ENCODE peak calls at places on chromosomes 2 and 18, in ten cellular contexts. One of them, this sample, is unnamed.

GRCh38 chr2:219881851-219882250 is 254.4 kb downstream of the SLC4A3 start:
- DNase-seq in PC-9: no peak
- DNase-seq in GM04503: no peak
- DNase-seq in endodermal cell: no peak
- DNase-seq in stimulated activated CD8-positive, alpha-beta memory T cell treated with anti-CD3 and anti-CD28 coated beads, Interleukin-4, amount 100 ng/mL, for 48 hours: no peak
- DNase-seq in mammary epithelial cell: no peak
- DNase-seq in NCI-H1417: no peak
- DNase-seq in A673: peak
- DNase-seq in upper lobe of right lung: no peak
- DNase-seq in activated CD4-positive, CD25-positive, alpha-beta regulatory T cell treated with anti-CD3 and anti-CD28 coated beads, Interleukin-2, amount 50 U/mL, for 72 hours: no peak
- DNase-seq in this sample: no peak

GRCh38 chr2:126482582-126483464 is 173.1 kb upstream of the GYPC start:
- DNase-seq in PC-9: no peak
- DNase-seq in GM04503: no peak
- DNase-seq in endodermal cell: peak
- DNase-seq in stimulated activated CD8-positive, alpha-beta memory T cell treated with anti-CD3 and anti-CD28 coated beads, Interleukin-4, amount 100 ng/mL, for 48 hours: no peak
- DNase-seq in mammary epithelial cell: no peak
- DNase-seq in NCI-H1417: peak
- DNase-seq in A673: peak
- DNase-seq in upper lobe of right lung: no peak
- DNase-seq in activated CD4-positive, CD25-positive, alpha-beta regulatory T cell treated with anti-CD3 and anti-CD28 coated beads, Interleukin-2, amount 50 U/mL, for 72 hours: no peak
- DNase-seq in this sample: no peak

GRCh38 chr2:54899576-54900200 is 150.6 kb downstream of the RTN4 start:
- DNase-seq in PC-9: peak
- DNase-seq in GM04503: peak
- DNase-seq in endodermal cell: no peak
- DNase-seq in stimulated activated CD8-positive, alpha-beta memory T cell treated with anti-CD3 and anti-CD28 coated beads, Interleukin-4, amount 100 ng/mL, for 48 hours: no peak
- DNase-seq in mammary epithelial cell: peak
- DNase-seq in NCI-H1417: peak
- DNase-seq in A673: peak
- DNase-seq in upper lobe of right lung: no peak
- DNase-seq in activated CD4-positive, CD25-positive, alpha-beta regulatory T cell treated with anti-CD3 and anti-CD28 coated beads, Interleukin-2, amount 50 U/mL, for 72 hours: no peak
- DNase-seq in this sample: no peak

GRCh38 chr2:191115391-191115790 is 35.4 kb downstream of the STAT4 start:
- DNase-seq in PC-9: no peak
- DNase-seq in GM04503: no peak
- DNase-seq in endodermal cell: no peak
- DNase-seq in stimulated activated CD8-positive, alpha-beta memory T cell treated with anti-CD3 and anti-CD28 coated beads, Interleukin-4, amount 100 ng/mL, for 48 hours: peak
- DNase-seq in mammary epithelial cell: peak
- DNase-seq in NCI-H1417: no peak
- DNase-seq in A673: no peak
- DNase-seq in upper lobe of right lung: no peak
- DNase-seq in activated CD4-positive, CD25-positive, alpha-beta regulatory T cell treated with anti-CD3 and anti-CD28 coated beads, Interleukin-2, amount 50 U/mL, for 72 hours: no peak
- DNase-seq in this sample: no peak

GRCh38 chr2:215356948-215357461 is 45.1 kb downstream of the ATIC start:
- DNase-seq in PC-9: no peak
- DNase-seq in GM04503: no peak
- DNase-seq in endodermal cell: no peak
- DNase-seq in stimulated activated CD8-positive, alpha-beta memory T cell treated with anti-CD3 and anti-CD28 coated beads, Interleukin-4, amount 100 ng/mL, for 48 hours: no peak
- DNase-seq in mammary epithelial cell: peak
- DNase-seq in NCI-H1417: no peak
- DNase-seq in A673: no peak
- DNase-seq in upper lobe of right lung: no peak
- DNase-seq in activated CD4-positive, CD25-positive, alpha-beta regulatory T cell treated with anti-CD3 and anti-CD28 coated beads, Interleukin-2, amount 50 U/mL, for 72 hours: no peak
- DNase-seq in this sample: no peak

GRCh38 chr2:44546469-44547127 is 184.9 kb downstream of the CAMKMT start:
- DNase-seq in PC-9: no peak
- DNase-seq in GM04503: no peak
- DNase-seq in endodermal cell: no peak
- DNase-seq in stimulated activated CD8-positive, alpha-beta memory T cell treated with anti-CD3 and anti-CD28 coated beads, Interleukin-4, amount 100 ng/mL, for 48 hours: no peak
- DNase-seq in mammary epithelial cell: no peak
- DNase-seq in NCI-H1417: peak
- DNase-seq in A673: no peak
- DNase-seq in upper lobe of right lung: no peak
- DNase-seq in activated CD4-positive, CD25-positive, alpha-beta regulatory T cell treated with anti-CD3 and anti-CD28 coated beads, Interleukin-2, amount 50 U/mL, for 72 hours: no peak
- DNase-seq in this sample: no peak

GRCh38 chr2:69514406-69514805 is 77.2 kb upstream of the NFU1 start:
- DNase-seq in PC-9: no peak
- DNase-seq in GM04503: no peak
- DNase-seq in endodermal cell: peak
- DNase-seq in stimulated activated CD8-positive, alpha-beta memory T cell treated with anti-CD3 and anti-CD28 coated beads, Interleukin-4, amount 100 ng/mL, for 48 hours: no peak
- DNase-seq in mammary epithelial cell: no peak
- DNase-seq in NCI-H1417: no peak
- DNase-seq in A673: peak
- DNase-seq in upper lobe of right lung: no peak
- DNase-seq in activated CD4-positive, CD25-positive, alpha-beta regulatory T cell treated with anti-CD3 and anti-CD28 coated beads, Interleukin-2, amount 50 U/mL, for 72 hours: no peak
- DNase-seq in this sample: no peak

GRCh38 chr2:189555243-189555642 is 25.3 kb downstream of the SLC40A1 start:
- DNase-seq in PC-9: peak
- DNase-seq in GM04503: no peak
- DNase-seq in endodermal cell: no peak
- DNase-seq in stimulated activated CD8-positive, alpha-beta memory T cell treated with anti-CD3 and anti-CD28 coated beads, Interleukin-4, amount 100 ng/mL, for 48 hours: no peak
- DNase-seq in mammary epithelial cell: peak
- DNase-seq in NCI-H1417: no peak
- DNase-seq in A673: no peak
- DNase-seq in upper lobe of right lung: no peak
- DNase-seq in activated CD4-positive, CD25-positive, alpha-beta regulatory T cell treated with anti-CD3 and anti-CD28 coated beads, Interleukin-2, amount 50 U/mL, for 72 hours: no peak
- DNase-seq in this sample: no peak

GRCh38 chr18:9615973-9616559 is 1.7 kb upstream of the PPP4R1 start:
- DNase-seq in PC-9: peak
- DNase-seq in GM04503: no peak
- DNase-seq in endodermal cell: no peak
- DNase-seq in stimulated activated CD8-positive, alpha-beta memory T cell treated with anti-CD3 and anti-CD28 coated beads, Interleukin-4, amount 100 ng/mL, for 48 hours: no peak
- DNase-seq in mammary epithelial cell: peak
- DNase-seq in NCI-H1417: no peak
- DNase-seq in A673: no peak
- DNase-seq in upper lobe of right lung: no peak
- DNase-seq in activated CD4-positive, CD25-positive, alpha-beta regulatory T cell treated with anti-CD3 and anti-CD28 coated beads, Interleukin-2, amount 50 U/mL, for 72 hours: no peak
- DNase-seq in this sample: no peak

GRCh38 chr18:75364512-75364911 is 63.0 kb downstream of the SMIM21 start:
- DNase-seq in PC-9: no peak
- DNase-seq in GM04503: no peak
- DNase-seq in endodermal cell: no peak
- DNase-seq in stimulated activated CD8-positive, alpha-beta memory T cell treated with anti-CD3 and anti-CD28 coated beads, Interleukin-4, amount 100 ng/mL, for 48 hours: no peak
- DNase-seq in mammary epithelial cell: no peak
- DNase-seq in NCI-H1417: peak
- DNase-seq in A673: no peak
- DNase-seq in upper lobe of right lung: no peak
- DNase-seq in activated CD4-positive, CD25-positive, alpha-beta regulatory T cell treated with anti-CD3 and anti-CD28 coated beads, Interleukin-2, amount 50 U/mL, for 72 hours: no peak
- DNase-seq in this sample: no peak

GRCh38 chr2:53018830-53019425 is 748.7 kb upstream of the CHAC2 start:
- DNase-seq in PC-9: no peak
- DNase-seq in GM04503: no peak
- DNase-seq in endodermal cell: no peak
- DNase-seq in stimulated activated CD8-positive, alpha-beta memory T cell treated with anti-CD3 and anti-CD28 coated beads, Interleukin-4, amount 100 ng/mL, for 48 hours: no peak
- DNase-seq in mammary epithelial cell: no peak
- DNase-seq in NCI-H1417: peak
- DNase-seq in A673: peak
- DNase-seq in upper lobe of right lung: no peak
- DNase-seq in activated CD4-positive, CD25-positive, alpha-beta regulatory T cell treated with anti-CD3 and anti-CD28 coated beads, Interleukin-2, amount 50 U/mL, for 72 hours: no peak
- DNase-seq in this sample: no peak

GRCh38 chr2:147925886-147926285 is 81.1 kb downstream of the ACVR2A start:
- DNase-seq in PC-9: no peak
- DNase-seq in GM04503: no peak
- DNase-seq in endodermal cell: no peak
- DNase-seq in stimulated activated CD8-positive, alpha-beta memory T cell treated with anti-CD3 and anti-CD28 coated beads, Interleukin-4, amount 100 ng/mL, for 48 hours: no peak
- DNase-seq in mammary epithelial cell: no peak
- DNase-seq in NCI-H1417: no peak
- DNase-seq in A673: peak
- DNase-seq in upper lobe of right lung: no peak
- DNase-seq in activated CD4-positive, CD25-positive, alpha-beta regulatory T cell treated with anti-CD3 and anti-CD28 coated beads, Interleukin-2, amount 50 U/mL, for 72 hours: no peak
- DNase-seq in this sample: no peak

GRCh38 chr2:28745225-28745624 is 6.4 kb upstream of the PPP1CB start:
- DNase-seq in PC-9: no peak
- DNase-seq in GM04503: no peak
- DNase-seq in endodermal cell: no peak
- DNase-seq in stimulated activated CD8-positive, alpha-beta memory T cell treated with anti-CD3 and anti-CD28 coated beads, Interleukin-4, amount 100 ng/mL, for 48 hours: no peak
- DNase-seq in mammary epithelial cell: no peak
- DNase-seq in NCI-H1417: no peak
- DNase-seq in A673: no peak
- DNase-seq in upper lobe of right lung: no peak
- DNase-seq in activated CD4-positive, CD25-positive, alpha-beta regulatory T cell treated with anti-CD3 and anti-CD28 coated beads, Interleukin-2, amount 50 U/mL, for 72 hours: no peak
- DNase-seq in this sample: no peak

GRCh38 chr2:144944506-144945230 is 424.7 kb upstream of the ZEB2 start:
- DNase-seq in PC-9: no peak
- DNase-seq in GM04503: no peak
- DNase-seq in endodermal cell: no peak
- DNase-seq in stimulated activated CD8-positive, alpha-beta memory T cell treated with anti-CD3 and anti-CD28 coated beads, Interleukin-4, amount 100 ng/mL, for 48 hours: no peak
- DNase-seq in mammary epithelial cell: peak
- DNase-seq in NCI-H1417: peak
- DNase-seq in A673: no peak
- DNase-seq in upper lobe of right lung: no peak
- DNase-seq in activated CD4-positive, CD25-positive, alpha-beta regulatory T cell treated with anti-CD3 and anti-CD28 coated beads, Interleukin-2, amount 50 U/mL, for 72 hours: no peak
- DNase-seq in this sample: no peak

GRCh38 chr18:13501896-13502295 is 224.5 kb downstream of the FAM210A start:
- DNase-seq in PC-9: no peak
- DNase-seq in GM04503: no peak
- DNase-seq in endodermal cell: no peak
- DNase-seq in stimulated activated CD8-positive, alpha-beta memory T cell treated with anti-CD3 and anti-CD28 coated beads, Interleukin-4, amount 100 ng/mL, for 48 hours: peak
- DNase-seq in mammary epithelial cell: no peak
- DNase-seq in NCI-H1417: peak
- DNase-seq in A673: no peak
- DNase-seq in upper lobe of right lung: no peak
- DNase-seq in activated CD4-positive, CD25-positive, alpha-beta regulatory T cell treated with anti-CD3 and anti-CD28 coated beads, Interleukin-2, amount 50 U/mL, for 72 hours: no peak
- DNase-seq in this sample: no peak

GRCh38 chr2:20223345-20224190 is 1.4 kb downstream of the SDC1 start:
- DNase-seq in PC-9: peak
- DNase-seq in GM04503: no peak
- DNase-seq in endodermal cell: peak
- DNase-seq in stimulated activated CD8-positive, alpha-beta memory T cell treated with anti-CD3 and anti-CD28 coated beads, Interleukin-4, amount 100 ng/mL, for 48 hours: peak
- DNase-seq in mammary epithelial cell: no peak
- DNase-seq in NCI-H1417: peak
- DNase-seq in A673: peak
- DNase-seq in upper lobe of right lung: peak
- DNase-seq in activated CD4-positive, CD25-positive, alpha-beta regulatory T cell treated with anti-CD3 and anti-CD28 coated beads, Interleukin-2, amount 50 U/mL, for 72 hours: no peak
- DNase-seq in this sample: no peak

GRCh38 chr2:10897956-10898355 is 13.8 kb upstream of the KCNF1 start:
- DNase-seq in PC-9: peak
- DNase-seq in GM04503: no peak
- DNase-seq in endodermal cell: no peak
- DNase-seq in stimulated activated CD8-positive, alpha-beta memory T cell treated with anti-CD3 and anti-CD28 coated beads, Interleukin-4, amount 100 ng/mL, for 48 hours: no peak
- DNase-seq in mammary epithelial cell: no peak
- DNase-seq in NCI-H1417: no peak
- DNase-seq in A673: no peak
- DNase-seq in upper lobe of right lung: no peak
- DNase-seq in activated CD4-positive, CD25-positive, alpha-beta regulatory T cell treated with anti-CD3 and anti-CD28 coated beads, Interleukin-2, amount 50 U/mL, for 72 hours: no peak
- DNase-seq in this sample: no peak

GRCh38 chr2:120669121-120669952 is 66.3 kb upstream of the GLI2 start:
- DNase-seq in PC-9: peak
- DNase-seq in GM04503: no peak
- DNase-seq in endodermal cell: peak
- DNase-seq in stimulated activated CD8-positive, alpha-beta memory T cell treated with anti-CD3 and anti-CD28 coated beads, Interleukin-4, amount 100 ng/mL, for 48 hours: peak
- DNase-seq in mammary epithelial cell: no peak
- DNase-seq in NCI-H1417: peak
- DNase-seq in A673: peak
- DNase-seq in upper lobe of right lung: no peak
- DNase-seq in activated CD4-positive, CD25-positive, alpha-beta regulatory T cell treated with anti-CD3 and anti-CD28 coated beads, Interleukin-2, amount 50 U/mL, for 72 hours: no peak
- DNase-seq in this sample: no peak

GRCh38 chr18:2916184-2916583 is 69.4 kb downstream of the EMILIN2 start:
- DNase-seq in PC-9: no peak
- DNase-seq in GM04503: no peak
- DNase-seq in endodermal cell: peak
- DNase-seq in stimulated activated CD8-positive, alpha-beta memory T cell treated with anti-CD3 and anti-CD28 coated beads, Interleukin-4, amount 100 ng/mL, for 48 hours: peak
- DNase-seq in mammary epithelial cell: no peak
- DNase-seq in NCI-H1417: no peak
- DNase-seq in A673: no peak
- DNase-seq in upper lobe of right lung: no peak
- DNase-seq in activated CD4-positive, CD25-positive, alpha-beta regulatory T cell treated with anti-CD3 and anti-CD28 coated beads, Interleukin-2, amount 50 U/mL, for 72 hours: no peak
- DNase-seq in this sample: no peak

GRCh38 chr2:12217206-12217605 is 470.8 kb downstream of the LPIN1 start:
- DNase-seq in PC-9: no peak
- DNase-seq in GM04503: no peak
- DNase-seq in endodermal cell: no peak
- DNase-seq in stimulated activated CD8-positive, alpha-beta memory T cell treated with anti-CD3 and anti-CD28 coated beads, Interleukin-4, amount 100 ng/mL, for 48 hours: no peak
- DNase-seq in mammary epithelial cell: no peak
- DNase-seq in NCI-H1417: no peak
- DNase-seq in A673: no peak
- DNase-seq in upper lobe of right lung: no peak
- DNase-seq in activated CD4-positive, CD25-positive, alpha-beta regulatory T cell treated with anti-CD3 and anti-CD28 coated beads, Interleukin-2, amount 50 U/mL, for 72 hours: no peak
- DNase-seq in this sample: no peak

GRCh38 chr18:45081579-45082181 is 401.0 kb downstream of the SETBP1 start:
- DNase-seq in PC-9: no peak
- DNase-seq in GM04503: no peak
- DNase-seq in endodermal cell: no peak
- DNase-seq in stimulated activated CD8-positive, alpha-beta memory T cell treated with anti-CD3 and anti-CD28 coated beads, Interleukin-4, amount 100 ng/mL, for 48 hours: no peak
- DNase-seq in mammary epithelial cell: peak
- DNase-seq in NCI-H1417: peak
- DNase-seq in A673: no peak
- DNase-seq in upper lobe of right lung: no peak
- DNase-seq in activated CD4-positive, CD25-positive, alpha-beta regulatory T cell treated with anti-CD3 and anti-CD28 coated beads, Interleukin-2, amount 50 U/mL, for 72 hours: no peak
- DNase-seq in this sample: no peak

GRCh38 chr2:157893611-157894010 is 17.5 kb upstream of the ACVR1 start:
- DNase-seq in PC-9: no peak
- DNase-seq in GM04503: no peak
- DNase-seq in endodermal cell: no peak
- DNase-seq in stimulated activated CD8-positive, alpha-beta memory T cell treated with anti-CD3 and anti-CD28 coated beads, Interleukin-4, amount 100 ng/mL, for 48 hours: no peak
- DNase-seq in mammary epithelial cell: no peak
- DNase-seq in NCI-H1417: peak
- DNase-seq in A673: no peak
- DNase-seq in upper lobe of right lung: no peak
- DNase-seq in activated CD4-positive, CD25-positive, alpha-beta regulatory T cell treated with anti-CD3 and anti-CD28 coated beads, Interleukin-2, amount 50 U/mL, for 72 hours: no peak
- DNase-seq in this sample: no peak

GRCh38 chr2:200005675-200006074 is 50.3 kb downstream of the MAIP1 start:
- DNase-seq in PC-9: no peak
- DNase-seq in GM04503: no peak
- DNase-seq in endodermal cell: no peak
- DNase-seq in stimulated activated CD8-positive, alpha-beta memory T cell treated with anti-CD3 and anti-CD28 coated beads, Interleukin-4, amount 100 ng/mL, for 48 hours: no peak
- DNase-seq in mammary epithelial cell: no peak
- DNase-seq in NCI-H1417: no peak
- DNase-seq in A673: no peak
- DNase-seq in upper lobe of right lung: no peak
- DNase-seq in activated CD4-positive, CD25-positive, alpha-beta regulatory T cell treated with anti-CD3 and anti-CD28 coated beads, Interleukin-2, amount 50 U/mL, for 72 hours: no peak
- DNase-seq in this sample: no peak

GRCh38 chr2:148906136-148906535 is 31.1 kb downstream of the KIF5C start:
- DNase-seq in PC-9: no peak
- DNase-seq in GM04503: no peak
- DNase-seq in endodermal cell: no peak
- DNase-seq in stimulated activated CD8-positive, alpha-beta memory T cell treated with anti-CD3 and anti-CD28 coated beads, Interleukin-4, amount 100 ng/mL, for 48 hours: no peak
- DNase-seq in mammary epithelial cell: no peak
- DNase-seq in NCI-H1417: no peak
- DNase-seq in A673: peak
- DNase-seq in upper lobe of right lung: no peak
- DNase-seq in activated CD4-positive, CD25-positive, alpha-beta regulatory T cell treated with anti-CD3 and anti-CD28 coated beads, Interleukin-2, amount 50 U/mL, for 72 hours: no peak
- DNase-seq in this sample: no peak

GRCh38 chr2:27860111-27860510 is 30.1 kb downstream of the RBKS start:
- DNase-seq in PC-9: peak
- DNase-seq in GM04503: peak
- DNase-seq in endodermal cell: no peak
- DNase-seq in stimulated activated CD8-positive, alpha-beta memory T cell treated with anti-CD3 and anti-CD28 coated beads, Interleukin-4, amount 100 ng/mL, for 48 hours: no peak
- DNase-seq in mammary epithelial cell: peak
- DNase-seq in NCI-H1417: no peak
- DNase-seq in A673: no peak
- DNase-seq in upper lobe of right lung: no peak
- DNase-seq in activated CD4-positive, CD25-positive, alpha-beta regulatory T cell treated with anti-CD3 and anti-CD28 coated beads, Interleukin-2, amount 50 U/mL, for 72 hours: no peak
- DNase-seq in this sample: no peak

GRCh38 chr2:118148809-118149208 is 60.5 kb downstream of the INSIG2 start:
- DNase-seq in PC-9: no peak
- DNase-seq in GM04503: no peak
- DNase-seq in endodermal cell: no peak
- DNase-seq in stimulated activated CD8-positive, alpha-beta memory T cell treated with anti-CD3 and anti-CD28 coated beads, Interleukin-4, amount 100 ng/mL, for 48 hours: no peak
- DNase-seq in mammary epithelial cell: no peak
- DNase-seq in NCI-H1417: no peak
- DNase-seq in A673: no peak
- DNase-seq in upper lobe of right lung: no peak
- DNase-seq in activated CD4-positive, CD25-positive, alpha-beta regulatory T cell treated with anti-CD3 and anti-CD28 coated beads, Interleukin-2, amount 50 U/mL, for 72 hours: no peak
- DNase-seq in this sample: no peak

GRCh38 chr2:219171231-219171651 is 1.4 kb upstream of the SLC23A3 start:
- DNase-seq in PC-9: no peak
- DNase-seq in GM04503: peak
- DNase-seq in endodermal cell: peak
- DNase-seq in stimulated activated CD8-positive, alpha-beta memory T cell treated with anti-CD3 and anti-CD28 coated beads, Interleukin-4, amount 100 ng/mL, for 48 hours: no peak
- DNase-seq in mammary epithelial cell: peak
- DNase-seq in NCI-H1417: peak
- DNase-seq in A673: peak
- DNase-seq in upper lobe of right lung: no peak
- DNase-seq in activated CD4-positive, CD25-positive, alpha-beta regulatory T cell treated with anti-CD3 and anti-CD28 coated beads, Interleukin-2, amount 50 U/mL, for 72 hours: no peak
- DNase-seq in this sample: no peak

GRCh38 chr2:10533811-10534321 is 85.7 kb upstream of the ODC1 start:
- DNase-seq in PC-9: no peak
- DNase-seq in GM04503: no peak
- DNase-seq in endodermal cell: no peak
- DNase-seq in stimulated activated CD8-positive, alpha-beta memory T cell treated with anti-CD3 and anti-CD28 coated beads, Interleukin-4, amount 100 ng/mL, for 48 hours: no peak
- DNase-seq in mammary epithelial cell: no peak
- DNase-seq in NCI-H1417: no peak
- DNase-seq in A673: no peak
- DNase-seq in upper lobe of right lung: no peak
- DNase-seq in activated CD4-positive, CD25-positive, alpha-beta regulatory T cell treated with anti-CD3 and anti-CD28 coated beads, Interleukin-2, amount 50 U/mL, for 72 hours: no peak
- DNase-seq in this sample: no peak

This sample was measured in naive thymus-derived CD8-positive, alpha-beta T cell.